ENCODE peak calls at places on chromosomes 6 and 20, in nine cellular contexts. A is Peyer's patch; Q is neural progenitor cell; R is upper lobe of right lung; X is heart right ventricle; Z is IMR-90; O is psoas muscle; M is tibial artery; U is CD8-positive, alpha-beta T cell. B is an unnamed sample.
A peak's percentile ranks its signal among the peaks of the same experiment; 100 is the strongest.

GRCh38 chr6:43308101-43308989 is at the start of gene CRIP3:
- DNase-seq in A (peak; percentile 63), Q (peak; percentile 90), R (no peak), X (peak; percentile 30), Z (no peak), O (peak; percentile 64), M (no peak), U (peak; percentile 38), B (peak; percentile 49)

GRCh38 chr6:133156689-133157088 is 84.5 kb upstream of the EYA4 start:
- DNase-seq in A (no peak), Q (no peak), R (no peak), X (no peak), Z (no peak), O (no peak), M (no peak), U (no peak), B (no peak)

GRCh38 chr6:140774080-140774505 is 1358.6 kb upstream of the GJE1 start:
- DNase-seq in A (no peak), Q (no peak), R (no peak), X (no peak), Z (peak; percentile 91), O (no peak), M (no peak), U (no peak), B (no peak)

GRCh38 chr6:90148867-90149266 is 147.8 kb downstream of the BACH2 start:
- DNase-seq in A (no peak), Q (no peak), R (no peak), X (no peak), Z (no peak), O (no peak), M (no peak), U (no peak), B (no peak)

GRCh38 chr6:79704200-79704599 is 73.1 kb downstream of the SH3BGRL2 start:
- DNase-seq in A (no peak), Q (no peak), R (no peak), X (no peak), Z (no peak), O (no peak), M (no peak), U (no peak), B (no peak)

GRCh38 chr20:25407311-25408169 is at the start of gene GINS1:
- DNase-seq in A (peak; percentile 88), Q (peak; percentile 96), R (peak; percentile 92), X (peak; percentile 83), Z (peak; percentile 85), O (peak; percentile 84), M (peak; percentile 81), U (peak; percentile 55), B (peak; percentile 93)

GRCh38 chr6:150640556-150641206 is 41.0 kb downstream of the PLEKHG1 start:
- DNase-seq in A (no peak), Q (no peak), R (no peak), X (no peak), Z (no peak), O (no peak), M (no peak), U (no peak), B (no peak)

GRCh38 chr6:144845181-144845580 is 560.0 kb downstream of the UTRN start:
- DNase-seq in A (no peak), Q (no peak), R (no peak), X (no peak), Z (peak; percentile 5), O (no peak), M (no peak), U (no peak), B (no peak)

GRCh38 chr20:56606174-56606945 is 22.7 kb upstream of the TFAP2C start:
- DNase-seq in A (peak; percentile 64), Q (no peak), R (no peak), X (no peak), Z (no peak), O (no peak), M (no peak), U (no peak), B (no peak)

GRCh38 chr6:26345832-26346231 is 19.2 kb upstream of the BTN3A2 start:
- DNase-seq in A (no peak), Q (no peak), R (no peak), X (no peak), Z (no peak), O (no peak), M (no peak), U (no peak), B (no peak)

GRCh38 chr6:26344658-26345057 is 20.3 kb upstream of the BTN3A2 start:
- DNase-seq in A (no peak), Q (no peak), R (no peak), X (no peak), Z (no peak), O (no peak), M (no peak), U (no peak), B (no peak)

GRCh38 chr6:26339612-26340011 is 25.4 kb upstream of the BTN3A2 start:
- DNase-seq in A (no peak), Q (no peak), R (no peak), X (no peak), Z (no peak), O (no peak), M (no peak), U (no peak), B (no peak)

GRCh38 chr6:26340066-26340465 is 24.9 kb upstream of the BTN3A2 start:
- DNase-seq in A (no peak), Q (no peak), R (no peak), X (no peak), Z (no peak), O (no peak), M (no peak), U (no peak), B (no peak)

DNA sequence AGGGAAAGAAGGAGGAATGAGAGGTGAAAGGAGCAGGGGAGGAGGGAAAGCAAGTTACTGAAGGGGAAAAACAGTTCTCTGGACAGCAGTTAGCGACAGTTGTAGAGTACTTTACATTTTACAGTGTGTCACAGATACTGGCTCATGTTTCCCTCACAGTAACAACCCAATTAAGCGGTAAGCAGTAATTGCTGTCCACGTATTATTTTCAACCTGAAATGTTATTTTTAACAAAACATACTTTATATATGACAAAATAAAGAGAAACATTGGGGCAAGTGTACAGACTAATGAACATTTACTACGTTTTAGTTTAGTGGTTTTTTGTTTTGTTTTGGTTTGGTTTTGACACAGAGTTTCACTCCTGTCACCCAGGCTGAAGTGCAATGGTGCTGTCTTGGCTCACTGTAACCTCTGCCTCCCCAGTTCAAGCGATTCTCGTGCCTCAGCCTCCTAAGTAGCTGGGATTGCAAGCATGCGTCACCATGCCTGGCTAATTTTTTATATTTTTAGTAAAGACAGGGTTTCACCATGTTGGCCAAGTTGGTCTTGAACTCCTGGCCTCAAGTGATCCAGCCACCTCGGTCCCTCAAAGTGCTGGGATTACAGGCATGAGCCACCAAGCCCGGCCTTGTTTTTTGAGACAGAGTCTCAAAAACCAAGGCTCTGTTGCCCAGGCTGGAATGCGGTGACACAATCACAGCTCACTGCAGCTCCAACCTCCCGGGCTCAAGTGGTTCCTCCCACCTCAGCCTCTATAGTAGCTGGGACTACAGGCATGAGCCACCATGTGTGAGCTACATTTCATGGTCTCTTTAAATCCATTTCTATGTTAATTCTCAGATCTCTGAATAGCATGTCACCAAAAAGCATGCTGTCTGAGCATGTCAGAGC is 22.6 kb upstream of the BTN3A2 start:
- DNase-seq in A (no peak), Q (peak; percentile 43), R (no peak), X (no peak), Z (peak; percentile 55), O (no peak), M (no peak), U (no peak), B (no peak)
- H3K4me3 ChIP-seq in A (no peak overlapping the region), Q (peak overlapping the region; percentile 47), R (peak overlapping the region; percentile 13), X (no peak overlapping the region), Z (peak overlapping the region; percentile 21), O (no peak overlapping the region), M (no peak overlapping the region), U (peak overlapping the region; percentile 33), B (no peak overlapping the region)

GRCh38 chr6:110408891-110409290 is 6.5 kb downstream of the DDO start:
- DNase-seq in A (no peak), Q (no peak), R (no peak), X (no peak), Z (no peak), O (no peak), M (no peak), U (no peak), B (no peak)
- TF ChIP-seq CTCF in A (no peak), Q (peak; percentile 17), R (no peak), X (no peak), Z (no peak), O (no peak), M (no peak), U (no peak), B (no peak)

GRCh38 chr6:111842891-111843290 is 30.4 kb downstream of the FYN start:
- DNase-seq in A (no peak), Q (peak; percentile 74), R (no peak), X (no peak), Z (peak; percentile 34), O (no peak), M (no peak), U (no peak), B (no peak)

GRCh38 chr6:111842271-111842822 is 30.9 kb downstream of the FYN start:
- DNase-seq in A (no peak), Q (no peak), R (no peak), X (no peak), Z (no peak), O (no peak), M (no peak), U (no peak), B (no peak)

GRCh38 chr6:111840821-111841220 is 32.4 kb downstream of the FYN start:
- DNase-seq in A (no peak), Q (no peak), R (no peak), X (no peak), Z (no peak), O (no peak), M (no peak), U (no peak), B (no peak)

GRCh38 chr6:111843347-111844147 is 29.7 kb downstream of the FYN start:
- DNase-seq in A (peak; percentile 74), Q (no peak), R (no peak), X (no peak), Z (no peak), O (no peak), M (no peak), U (peak; percentile 49), B (no peak)

DNA sequence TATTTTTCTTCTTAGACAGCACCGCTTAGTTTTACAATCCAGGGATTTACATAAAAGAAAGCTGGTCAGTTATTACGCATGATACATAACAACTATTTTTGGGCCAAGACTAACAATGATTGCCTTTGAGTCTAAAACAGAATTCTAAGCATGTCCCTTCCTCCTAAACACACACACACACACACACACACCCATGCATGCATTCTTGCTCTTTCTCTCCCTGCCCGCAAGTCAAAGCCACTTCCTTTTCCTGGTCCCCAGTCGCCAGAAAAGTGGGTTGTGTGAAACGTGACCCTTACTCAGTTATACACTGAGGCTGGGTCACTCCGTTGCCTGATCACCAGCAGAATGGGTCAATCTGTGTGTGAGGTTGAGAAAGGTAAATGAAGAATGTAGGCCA is 31.4 kb downstream of the FYN start:
- DNase-seq in A (peak; percentile 83), Q (no peak), R (no peak), X (no peak), Z (peak; percentile 76), O (no peak), M (no peak), U (peak; percentile 46), B (no peak)
- H3K4me1 ChIP-seq in A (peaks cover 8% of the 10 kb centered on the region), Q (peaks cover 65% of the 10 kb centered on the region), R (peaks cover 45% of the 10 kb centered on the region), X (peaks cover 42% of the 10 kb centered on the region), Z (peaks cover 17% of the 10 kb centered on the region), O (peaks cover 4% of the 10 kb centered on the region), M (no peaks in the 10 kb centered on the region), U (peaks cover 100% of the 10 kb centered on the region), B (peaks cover 56% of the 10 kb centered on the region)

GRCh38 chr6:70956451-70957283 is at the start of gene B3GAT2:
- DNase-seq in A (no peak), Q (peak; percentile 79), R (peak; percentile 67), X (no peak), Z (peak; percentile 3), O (no peak), M (peak; percentile 65), U (no peak), B (no peak)
- H3K4me3 ChIP-seq in A (peak within 1 kb of the TSS; percentile 52), Q (peak within 1 kb of the TSS; percentile 78), R (peak within 1 kb of the TSS; percentile 53), X (peak within 1 kb of the TSS; percentile 61), Z (peak within 1 kb of the TSS; percentile 33), O (peak within 1 kb of the TSS; percentile 72), M (peak within 1 kb of the TSS; percentile 54), U (peak within 1 kb of the TSS; percentile 72), B (peak within 1 kb of the TSS; percentile 21)